ENCODE peak calls at places on chromosomes 2 and 18, in seven cellular contexts. One of them, this sample, is unnamed.

GRCh38 chr2:203814661-203815540 is 52.7 kb upstream of the CTLA4 start:
- DNase-seq in effector memory CD4-positive, alpha-beta T cell: peak; percentile 16
- DNase-seq in CD8-positive, alpha-beta memory T cell: peak; percentile 14
- DNase-seq in cardiac muscle cell: peak; percentile 88
- DNase-seq in heart left ventricle: peak; percentile 41
- DNase-seq in aorta: no peak
- DNase-seq in colonic mucosa: peak; percentile 71
- DNase-seq in this sample: peak; percentile 83

GRCh38 chr2:75047907-75048625 is 89.6 kb downstream of the POLE4 start:
- DNase-seq in effector memory CD4-positive, alpha-beta T cell: no peak
- DNase-seq in CD8-positive, alpha-beta memory T cell: no peak
- DNase-seq in cardiac muscle cell: peak; percentile 75
- DNase-seq in heart left ventricle: no peak
- DNase-seq in aorta: no peak
- DNase-seq in colonic mucosa: no peak
- DNase-seq in this sample: no peak

GRCh38 chr2:233349005-233349998 is 5.0 kb upstream of the DGKD start:
- DNase-seq in effector memory CD4-positive, alpha-beta T cell: no peak
- DNase-seq in CD8-positive, alpha-beta memory T cell: no peak
- DNase-seq in cardiac muscle cell: no peak
- DNase-seq in heart left ventricle: peak; percentile 65
- DNase-seq in aorta: no peak
- DNase-seq in colonic mucosa: peak; percentile 85
- DNase-seq in this sample: peak; percentile 81

GRCh38 chr2:78979380-78980238 is 45.9 kb upstream of the REG3G start:
- DNase-seq in effector memory CD4-positive, alpha-beta T cell: no peak
- DNase-seq in CD8-positive, alpha-beta memory T cell: no peak
- DNase-seq in cardiac muscle cell: peak; percentile 56
- DNase-seq in heart left ventricle: no peak
- DNase-seq in aorta: no peak
- DNase-seq in colonic mucosa: peak; percentile 30
- DNase-seq in this sample: peak; percentile 59

GRCh38 chr2:221133941-221134340 is 438.2 kb downstream of the EPHA4 start:
- DNase-seq in effector memory CD4-positive, alpha-beta T cell: no peak
- DNase-seq in CD8-positive, alpha-beta memory T cell: no peak
- DNase-seq in cardiac muscle cell: no peak
- DNase-seq in heart left ventricle: no peak
- DNase-seq in aorta: no peak
- DNase-seq in colonic mucosa: no peak
- DNase-seq in this sample: no peak

GRCh38 chr2:187576906-187577305 is 22.7 kb upstream of the TFPI start:
- DNase-seq in effector memory CD4-positive, alpha-beta T cell: no peak
- DNase-seq in CD8-positive, alpha-beta memory T cell: no peak
- DNase-seq in cardiac muscle cell: peak; percentile 27
- DNase-seq in heart left ventricle: no peak
- DNase-seq in aorta: no peak
- DNase-seq in colonic mucosa: no peak
- DNase-seq in this sample: peak; percentile 75

GRCh38 chr2:35741556-35741955 is 614.0 kb upstream of the CRIM1 start:
- DNase-seq in effector memory CD4-positive, alpha-beta T cell: no peak
- DNase-seq in CD8-positive, alpha-beta memory T cell: no peak
- DNase-seq in cardiac muscle cell: no peak
- DNase-seq in heart left ventricle: no peak
- DNase-seq in aorta: no peak
- DNase-seq in colonic mucosa: no peak
- DNase-seq in this sample: no peak

GRCh38 chr18:50706199-50706598 is 113.6 kb downstream of the MRO start:
- DNase-seq in effector memory CD4-positive, alpha-beta T cell: no peak
- DNase-seq in CD8-positive, alpha-beta memory T cell: no peak
- DNase-seq in cardiac muscle cell: no peak
- DNase-seq in heart left ventricle: no peak
- DNase-seq in aorta: no peak
- DNase-seq in colonic mucosa: no peak
- DNase-seq in this sample: no peak

GRCh38 chr18:6835345-6835744 is 105.8 kb downstream of the ARHGAP28 start:
- DNase-seq in effector memory CD4-positive, alpha-beta T cell: no peak
- DNase-seq in CD8-positive, alpha-beta memory T cell: no peak
- DNase-seq in cardiac muscle cell: no peak
- DNase-seq in heart left ventricle: no peak
- DNase-seq in aorta: no peak
- DNase-seq in colonic mucosa: no peak
- DNase-seq in this sample: no peak

GRCh38 chr2:39513641-39514094 is 76.6 kb upstream of the MAP4K3 start:
- DNase-seq in effector memory CD4-positive, alpha-beta T cell: no peak
- DNase-seq in CD8-positive, alpha-beta memory T cell: no peak
- DNase-seq in cardiac muscle cell: peak; percentile 97
- DNase-seq in heart left ventricle: peak; percentile 77
- DNase-seq in aorta: peak; percentile 76
- DNase-seq in colonic mucosa: peak; percentile 67
- DNase-seq in this sample: peak; percentile 61

GRCh38 chr2:67290451-67290991 is 106.6 kb upstream of the ETAA1 start:
- DNase-seq in effector memory CD4-positive, alpha-beta T cell: no peak
- DNase-seq in CD8-positive, alpha-beta memory T cell: no peak
- DNase-seq in cardiac muscle cell: peak; percentile 56
- DNase-seq in heart left ventricle: no peak
- DNase-seq in aorta: no peak
- DNase-seq in colonic mucosa: no peak
- DNase-seq in this sample: no peak

GRCh38 chr2:203501870-203502269 is 33.2 kb downstream of the RAPH1 start:
- DNase-seq in effector memory CD4-positive, alpha-beta T cell: no peak
- DNase-seq in CD8-positive, alpha-beta memory T cell: no peak
- DNase-seq in cardiac muscle cell: no peak
- DNase-seq in heart left ventricle: no peak
- DNase-seq in aorta: no peak
- DNase-seq in colonic mucosa: no peak
- DNase-seq in this sample: no peak

GRCh38 chr2:119704670-119705120 is 25.7 kb downstream of the TMEM177 start:
- DNase-seq in effector memory CD4-positive, alpha-beta T cell: peak; percentile 9
- DNase-seq in CD8-positive, alpha-beta memory T cell: no peak
- DNase-seq in cardiac muscle cell: peak; percentile 44
- DNase-seq in heart left ventricle: no peak
- DNase-seq in aorta: no peak
- DNase-seq in colonic mucosa: no peak
- DNase-seq in this sample: no peak

GRCh38 chr2:174280596-174280995 is 32.3 kb upstream of the OLA1 start:
- DNase-seq in effector memory CD4-positive, alpha-beta T cell: no peak
- DNase-seq in CD8-positive, alpha-beta memory T cell: no peak
- DNase-seq in cardiac muscle cell: no peak
- DNase-seq in heart left ventricle: no peak
- DNase-seq in aorta: no peak
- DNase-seq in colonic mucosa: no peak
- DNase-seq in this sample: no peak

GRCh38 chr2:19369341-19369955 is 11.0 kb upstream of the OSR1 start:
- DNase-seq in effector memory CD4-positive, alpha-beta T cell: no peak
- DNase-seq in CD8-positive, alpha-beta memory T cell: no peak
- DNase-seq in cardiac muscle cell: peak; percentile 78
- DNase-seq in heart left ventricle: no peak
- DNase-seq in aorta: no peak
- DNase-seq in colonic mucosa: no peak
- DNase-seq in this sample: no peak

GRCh38 chr2:234839285-234839684 is 112.5 kb upstream of the SH3BP4 start:
- DNase-seq in effector memory CD4-positive, alpha-beta T cell: no peak
- DNase-seq in CD8-positive, alpha-beta memory T cell: no peak
- DNase-seq in cardiac muscle cell: no peak
- DNase-seq in heart left ventricle: no peak
- DNase-seq in aorta: no peak
- DNase-seq in colonic mucosa: no peak
- DNase-seq in this sample: no peak

GRCh38 chr2:188870289-188870688 is 103.9 kb upstream of the COL3A1 start:
- DNase-seq in effector memory CD4-positive, alpha-beta T cell: no peak
- DNase-seq in CD8-positive, alpha-beta memory T cell: no peak
- DNase-seq in cardiac muscle cell: peak; percentile 93
- DNase-seq in heart left ventricle: no peak
- DNase-seq in aorta: no peak
- DNase-seq in colonic mucosa: no peak
- DNase-seq in this sample: no peak

GRCh38 chr2:232789067-232789466 is 12.7 kb upstream of the KCNJ13 start:
- DNase-seq in effector memory CD4-positive, alpha-beta T cell: no peak
- DNase-seq in CD8-positive, alpha-beta memory T cell: no peak
- DNase-seq in cardiac muscle cell: peak; percentile 13
- DNase-seq in heart left ventricle: no peak
- DNase-seq in aorta: no peak
- DNase-seq in colonic mucosa: peak; percentile 25
- DNase-seq in this sample: peak; percentile 54

GRCh38 chr18:35407871-35408481 is 30.8 kb upstream of the ZNF396 start:
- DNase-seq in effector memory CD4-positive, alpha-beta T cell: no peak
- DNase-seq in CD8-positive, alpha-beta memory T cell: no peak
- DNase-seq in cardiac muscle cell: peak; percentile 83
- DNase-seq in heart left ventricle: peak; percentile 47
- DNase-seq in aorta: no peak
- DNase-seq in colonic mucosa: peak; percentile 74
- DNase-seq in this sample: peak; percentile 85

GRCh38 chr18:21117385-21118135 is 5.9 kb upstream of the ROCK1 start:
- DNase-seq in effector memory CD4-positive, alpha-beta T cell: no peak
- DNase-seq in CD8-positive, alpha-beta memory T cell: no peak
- DNase-seq in cardiac muscle cell: peak; percentile 80
- DNase-seq in heart left ventricle: no peak
- DNase-seq in aorta: no peak
- DNase-seq in colonic mucosa: no peak
- DNase-seq in this sample: no peak

GRCh38 chr2:201174687-201175086 is 8.3 kb upstream of the CASP10 start:
- DNase-seq in effector memory CD4-positive, alpha-beta T cell: no peak
- DNase-seq in CD8-positive, alpha-beta memory T cell: no peak
- DNase-seq in cardiac muscle cell: no peak
- DNase-seq in heart left ventricle: no peak
- DNase-seq in aorta: no peak
- DNase-seq in colonic mucosa: no peak
- DNase-seq in this sample: no peak

GRCh38 chr2:38925982-38926381 is 36.3 kb downstream of the ARHGEF33 start:
- DNase-seq in effector memory CD4-positive, alpha-beta T cell: no peak
- DNase-seq in CD8-positive, alpha-beta memory T cell: no peak
- DNase-seq in cardiac muscle cell: no peak
- DNase-seq in heart left ventricle: no peak
- DNase-seq in aorta: no peak
- DNase-seq in colonic mucosa: no peak
- DNase-seq in this sample: no peak

GRCh38 chr2:110788936-110789335 is 56.6 kb downstream of the ACOXL start:
- DNase-seq in effector memory CD4-positive, alpha-beta T cell: no peak
- DNase-seq in CD8-positive, alpha-beta memory T cell: no peak
- DNase-seq in cardiac muscle cell: no peak
- DNase-seq in heart left ventricle: no peak
- DNase-seq in aorta: no peak
- DNase-seq in colonic mucosa: no peak
- DNase-seq in this sample: no peak

GRCh38 chr2:96948483-96949152 is 37.8 kb downstream of the FAM178B start:
- DNase-seq in effector memory CD4-positive, alpha-beta T cell: no peak
- DNase-seq in CD8-positive, alpha-beta memory T cell: no peak
- DNase-seq in cardiac muscle cell: no peak
- DNase-seq in heart left ventricle: no peak
- DNase-seq in aorta: no peak
- DNase-seq in colonic mucosa: no peak
- DNase-seq in this sample: no peak

GRCh38 chr2:151657667-151658076 is 76.6 kb downstream of the NEB start:
- DNase-seq in effector memory CD4-positive, alpha-beta T cell: no peak
- DNase-seq in CD8-positive, alpha-beta memory T cell: no peak
- DNase-seq in cardiac muscle cell: peak; percentile 14
- DNase-seq in heart left ventricle: no peak
- DNase-seq in aorta: no peak
- DNase-seq in colonic mucosa: no peak
- DNase-seq in this sample: no peak

GRCh38 chr2:43132523-43133301 is 93.7 kb downstream of the ZFP36L2 start:
- DNase-seq in effector memory CD4-positive, alpha-beta T cell: no peak
- DNase-seq in CD8-positive, alpha-beta memory T cell: no peak
- DNase-seq in cardiac muscle cell: no peak
- DNase-seq in heart left ventricle: no peak
- DNase-seq in aorta: no peak
- DNase-seq in colonic mucosa: no peak
- DNase-seq in this sample: peak; percentile 80

GRCh38 chr2:176078440-176079284 is 5.1 kb downstream of the EVX2 start:
- DNase-seq in effector memory CD4-positive, alpha-beta T cell: no peak
- DNase-seq in CD8-positive, alpha-beta memory T cell: no peak
- DNase-seq in cardiac muscle cell: no peak
- DNase-seq in heart left ventricle: no peak
- DNase-seq in aorta: no peak
- DNase-seq in colonic mucosa: no peak
- DNase-seq in this sample: no peak

DNA sequence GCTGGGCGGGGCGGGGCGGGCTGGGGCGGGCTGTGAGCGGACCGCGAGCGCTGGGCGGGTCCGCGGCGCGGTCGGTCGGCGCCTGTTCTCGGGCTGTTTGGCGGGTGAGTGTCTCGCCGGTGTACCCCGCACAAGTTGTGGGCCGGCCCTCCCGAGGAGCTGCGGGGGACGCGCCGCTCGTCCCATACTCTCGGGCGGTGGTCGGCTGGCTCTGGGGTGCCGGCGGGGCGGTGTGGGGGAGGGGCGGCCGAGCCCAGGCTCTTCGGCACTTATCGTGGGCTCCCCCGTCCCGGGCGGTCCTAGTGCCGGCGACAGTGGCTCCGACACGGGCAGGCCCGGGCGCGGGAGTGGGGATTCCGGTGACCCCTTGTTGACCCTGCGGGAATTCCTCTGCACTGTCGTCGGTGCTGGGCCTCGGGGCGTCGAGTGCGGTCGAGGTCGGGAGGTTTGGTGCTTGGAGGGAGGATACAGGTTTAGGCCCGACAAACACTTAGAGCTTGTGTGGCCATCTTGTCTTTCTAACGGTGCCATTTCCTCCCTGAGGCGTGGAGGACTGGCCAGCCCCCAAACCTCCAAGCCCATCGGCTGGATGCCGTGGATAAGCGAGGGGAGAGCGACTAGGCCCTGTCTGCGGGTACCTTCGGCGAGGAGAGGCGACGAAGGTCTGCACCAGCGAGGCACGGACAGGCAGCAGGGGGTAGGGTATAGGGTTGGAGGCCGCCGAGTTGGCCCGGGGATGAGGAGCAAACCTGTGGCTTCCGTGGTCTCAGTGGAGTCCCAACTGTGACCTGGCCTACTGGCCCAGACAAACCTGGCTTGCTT is at the start of gene SEPTIN2:
- DNase-seq in effector memory CD4-positive, alpha-beta T cell: peak; percentile 71
- DNase-seq in CD8-positive, alpha-beta memory T cell: peak; percentile 72
- DNase-seq in cardiac muscle cell: no peak
- DNase-seq in heart left ventricle: peak; percentile 82
- DNase-seq in aorta: peak; percentile 94
- DNase-seq in colonic mucosa: peak; percentile 73
- DNase-seq in this sample: no peak
- H3K4me1 ChIP-seq in effector memory CD4-positive, alpha-beta T cell: peaks cover 16% of the 10 kb centered on the region
- H3K4me1 ChIP-seq in CD8-positive, alpha-beta memory T cell: peaks cover 60% of the 10 kb centered on the region
- H3K4me1 ChIP-seq in cardiac muscle cell: peaks cover 41% of the 10 kb centered on the region
- H3K4me1 ChIP-seq in heart left ventricle: peaks cover 73% of the 10 kb centered on the region
- H3K4me1 ChIP-seq in aorta: no peaks in the 10 kb centered on the region
- H3K4me1 ChIP-seq in colonic mucosa: no peaks in the 10 kb centered on the region
- H3K4me1 ChIP-seq in this sample: peaks cover 21% of the 10 kb centered on the region

GRCh38 chr2:181458881-181459280 is 1.7 kb downstream of the ITGA4 start:
- DNase-seq in effector memory CD4-positive, alpha-beta T cell: no peak
- DNase-seq in CD8-positive, alpha-beta memory T cell: no peak
- DNase-seq in cardiac muscle cell: no peak
- DNase-seq in heart left ventricle: no peak
- DNase-seq in aorta: no peak
- DNase-seq in colonic mucosa: no peak
- DNase-seq in this sample: no peak
- H3K4me3 ChIP-seq in effector memory CD4-positive, alpha-beta T cell: peak overlapping the region; percentile 96
- H3K4me3 ChIP-seq in CD8-positive, alpha-beta memory T cell: peak overlapping the region; percentile 81
- H3K4me3 ChIP-seq in cardiac muscle cell: no peak overlapping the region
- H3K4me3 ChIP-seq in heart left ventricle: peak overlapping the region; percentile 66
- H3K4me3 ChIP-seq in aorta: no peak overlapping the region
- H3K4me3 ChIP-seq in colonic mucosa: peak overlapping the region; percentile 39
- H3K4me3 ChIP-seq in this sample: peak overlapping the region; percentile 33

GRCh38 chr2:25976884-25977741 is 5.2 kb downstream of the KIF3C start:
- DNase-seq in effector memory CD4-positive, alpha-beta T cell: no peak
- DNase-seq in CD8-positive, alpha-beta memory T cell: no peak
- DNase-seq in cardiac muscle cell: no peak
- DNase-seq in heart left ventricle: no peak
- DNase-seq in aorta: peak; percentile 3
- DNase-seq in colonic mucosa: no peak
- DNase-seq in this sample: no peak
- H3K27ac ChIP-seq in effector memory CD4-positive, alpha-beta T cell: no peak overlapping the region
- H3K27ac ChIP-seq in CD8-positive, alpha-beta memory T cell: no peak overlapping the region
- H3K27ac ChIP-seq in cardiac muscle cell: no peak overlapping the region
- H3K27ac ChIP-seq in heart left ventricle: no peak overlapping the region
- H3K27ac ChIP-seq in aorta: no peak overlapping the region
- H3K27ac ChIP-seq in colonic mucosa: no peak overlapping the region
- H3K27ac ChIP-seq in this sample: no peak overlapping the region

GRCh38 chr2:120936476-120937334 is 201.0 kb downstream of the GLI2 start:
- DNase-seq in effector memory CD4-positive, alpha-beta T cell: no peak
- DNase-seq in CD8-positive, alpha-beta memory T cell: no peak
- DNase-seq in cardiac muscle cell: no peak
- DNase-seq in heart left ventricle: no peak
- DNase-seq in aorta: no peak
- DNase-seq in colonic mucosa: no peak
- DNase-seq in this sample: no peak
- H3K4me1 ChIP-seq in effector memory CD4-positive, alpha-beta T cell: no peaks in the 10 kb centered on the region
- H3K4me1 ChIP-seq in CD8-positive, alpha-beta memory T cell: no peaks in the 10 kb centered on the region
- H3K4me1 ChIP-seq in cardiac muscle cell: peaks cover 68% of the 10 kb centered on the region
- H3K4me1 ChIP-seq in heart left ventricle: peaks cover 37% of the 10 kb centered on the region
- H3K4me1 ChIP-seq in aorta: no peaks in the 10 kb centered on the region
- H3K4me1 ChIP-seq in colonic mucosa: peaks cover 26% of the 10 kb centered on the region
- H3K4me1 ChIP-seq in this sample: peaks cover 8% of the 10 kb centered on the region

This sample was measured in small intestine.